ENCODE peak calls at places on chromosomes 11 and 22, in four cellular contexts. W, B, F and A are unnamed samples.
A peak's percentile ranks its signal among the peaks of the same experiment; 100 is the strongest.

GRCh38 chr11:17811416-17811815 is 76.8 kb downstream of the KCNC1 start:
- DNase-seq in F (no peak), W (no peak), B (no peak), A (no peak)

GRCh38 chr22:47775686-47776085 is 1013.2 kb downstream of the TBC1D22A start:
- DNase-seq in F (no peak), W (no peak), B (no peak), A (no peak)

GRCh38 chr11:61281581-61282250 is 13.4 kb downstream of the VWCE start:
- DNase-seq in F (peak; percentile 55), B (no peak), W (peak; percentile 82), A (peak; percentile 10)

GRCh38 chr11:114275295-114275694 is 20.9 kb upstream of the NNMT start:
- DNase-seq in F (no peak), W (no peak), B (no peak), A (no peak)

GRCh38 chr11:13318498-13319295 is 41.1 kb downstream of the BMAL1 start:
- DNase-seq in W (no peak), B (no peak), F (no peak), A (no peak)

GRCh38 chr22:41828516-41828915 is 4.4 kb upstream of the SREBF2 start:
- DNase-seq in B (no peak), W (no peak), F (no peak), A (peak; percentile 77)

GRCh38 chr11:11072067-11072466 is 214.2 kb upstream of the ZBED5 start:
- DNase-seq in F (no peak), B (no peak), W (no peak), A (no peak)

GRCh38 chr11:126391970-126392637 is 36.6 kb downstream of the ST3GAL4 start:
- DNase-seq in W (no peak), F (no peak), B (no peak), A (no peak)

GRCh38 chr11:118996926-118997626 is 862 bp upstream of the CENATAC start:
- DNase-seq in F (peak; percentile 58), B (no peak), W (peak; percentile 17), A (peak; percentile 21)

GRCh38 chr11:3747704-3748103 is 49.6 kb downstream of the NUP98 start:
- DNase-seq in W (no peak), B (no peak), F (peak; percentile 66), A (no peak)

GRCh38 chr11:61752117-61752924 is at the start of gene MYRF:
- DNase-seq in B (peak; percentile 34), F (peak; percentile 70), W (peak; percentile 84), A (no peak)

GRCh38 chr11:111324277-111324720 is 26.0 kb downstream of the POU2AF3 start:
- DNase-seq in W (no peak), F (peak; percentile 44), B (no peak), A (no peak)

GRCh38 chr11:74932169-74932568 is 16.7 kb downstream of the XRRA1 start:
- DNase-seq in W (no peak), F (no peak), B (peak; percentile 26), A (peak; percentile 37)

GRCh38 chr11:35122308-35122707 is 16.7 kb upstream of the CD44 start:
- DNase-seq in F (no peak), W (no peak), B (no peak), A (no peak)

GRCh38 chr11:58900479-58901420 is 38.5 kb upstream of the GLYATL1 start:
- DNase-seq in B (peak; percentile 49), W (peak; percentile 90), F (peak; percentile 43), A (peak; percentile 14)